ENCODE peak calls at places on chromosome 19, in four cellular contexts. Y is gastrocnemius medialis, S is transverse colon, I is adrenal gland. T is an unnamed sample.

GRCh38 chr19:6963937-6964336 is 57.3 kb downstream of the MBD3L2B start:
- DNase-seq in Y (no peak), S (no peak), I (no peak), T (no peak)

GRCh38 chr19:23254141-23254910 is 4.1 kb upstream of the ZNF724 start:
- DNase-seq in Y (no peak), S (no peak), I (no peak), T (no peak)

GRCh38 chr19:558770-559439 is 13.5 kb upstream of the BSG start:
- DNase-seq in Y (no peak), S (peak; percentile 47), I (no peak), T (peak; percentile 53)

GRCh38 chr19:703651-704446 is 4.9 kb upstream of the PALM start:
- DNase-seq in Y (peak; percentile 32), S (peak; percentile 84), I (peak; percentile 93), T (peak; percentile 74)

GRCh38 chr19:54420383-54421168 is 5.3 kb downstream of the TTYH1 start:
- DNase-seq in Y (no peak), S (no peak), I (no peak), T (peak; percentile 63)

GRCh38 chr19:7799640-7800355 is 30.2 kb upstream of the EVI5L start:
- DNase-seq in Y (peak; percentile 28), S (peak; percentile 67), I (peak; percentile 81), T (peak; percentile 53)

GRCh38 chr19:49780861-49781260 is 14.1 kb downstream of the AP2A1 start:
- DNase-seq in Y (no peak), S (no peak), I (no peak), T (no peak)

GRCh38 chr19:55289117-55289796 is 5.5 kb downstream of the BRSK1 start:
- DNase-seq in Y (no peak), S (no peak), I (no peak), T (no peak)

GRCh38 chr19:31127132-31127967 is 221.9 kb downstream of the TSHZ3 start:
- DNase-seq in Y (no peak), S (peak; percentile 24), I (no peak), T (no peak)

GRCh38 chr19:9014809-9015208 is 4.6 kb upstream of the MUC16 start:
- DNase-seq in Y (no peak), S (no peak), I (no peak), T (no peak)

GRCh38 chr19:49442793-49443365 is 1.6 kb upstream of the SLC17A7 start:
- DNase-seq in Y (peak; percentile 89), S (peak; percentile 96), I (peak; percentile 93), T (peak; percentile 98)

GRCh38 chr19:36894849-36895383 is 21.2 kb downstream of the ZNF829 start:
- DNase-seq in Y (no peak), S (no peak), I (no peak), T (no peak)

GRCh38 chr19:10861118-10861651 is 10.2 kb upstream of the CARM1 start:
- DNase-seq in Y (no peak), S (peak; percentile 45), I (peak; percentile 73), T (no peak)

GRCh38 chr19:29845576-29846176 is 33.9 kb downstream of the CCNE1 start:
- DNase-seq in Y (no peak), S (peak; percentile 37), I (peak; percentile 44), T (peak; percentile 23)

GRCh38 chr19:9757544-9758501 is 10.7 kb downstream of the ZNF846 start:
- DNase-seq in Y (no peak), S (no peak), I (no peak), T (no peak)

GRCh38 chr19:8158411-8159074 is 9.2 kb upstream of the FBN3 start:
- DNase-seq in Y (no peak), S (peak; percentile 23), I (peak; percentile 69), T (peak; percentile 54)

GRCh38 chr19:55149078-55150003 is at the start of gene TNNT1:
- DNase-seq in Y (peak; percentile 39), S (no peak), I (no peak), T (peak; percentile 61)

GRCh38 chr19:18386543-18387251 is 739 bp downstream of the GDF15 start:
- DNase-seq in Y (no peak), S (peak; percentile 57), I (no peak), T (no peak)

GRCh38 chr19:31562916-31563626 is 213.8 kb upstream of the TSHZ3 start:
- DNase-seq in Y (no peak), S (no peak), I (no peak), T (no peak)

GRCh38 chr19:50147462-50148423 is 15.3 kb downstream of the IZUMO2 start:
- DNase-seq in Y (peak; percentile 76), S (peak; percentile 86), I (peak; percentile 92), T (peak; percentile 91)

GRCh38 chr19:7497292-7497691 is 8.5 kb upstream of the PEX11G start:
- DNase-seq in Y (no peak), S (no peak), I (no peak), T (no peak)

GRCh38 chr19:33688657-33688992 is 66.9 kb downstream of the CHST8 start:
- DNase-seq in Y (no peak), S (no peak), I (no peak), T (peak; percentile 44)

GRCh38 chr19:55703790-55704215 is 28.8 kb downstream of the EPN1 start:
- DNase-seq in Y (no peak), S (peak; percentile 69), I (peak; percentile 50), T (no peak)

GRCh38 chr19:7642295-7643046 is 5.6 kb downstream of the STXBP2 start:
- DNase-seq in Y (no peak), S (no peak), I (no peak), T (no peak)

GRCh38 chr19:53906211-53907192 is 2.6 kb upstream of the CACNG7 start:
- DNase-seq in Y (no peak), S (peak; percentile 36), I (peak; percentile 32), T (peak; percentile 77)

GRCh38 chr19:35045667-35046300 is 4.3 kb downstream of the HPN start:
- DNase-seq in Y (no peak), S (no peak), I (peak; percentile 51), T (peak; percentile 32)

GRCh38 chr19:58409010-58409790 is 751 bp downstream of the ZNF584 start:
- DNase-seq in Y (no peak), S (no peak), I (peak; percentile 40), T (no peak)

GRCh38 chr19:38617764-38618589 is at the start of gene MAP4K1:
- DNase-seq in Y (no peak), S (peak; percentile 78), I (no peak), T (peak; percentile 57)

GRCh38 chr19:53985863-53986262 is 5.6 kb upstream of the CACNG6 start:
- DNase-seq in Y (no peak), S (no peak), I (no peak), T (no peak)

GRCh38 chr19:3184847-3185481 is 766 bp upstream of the NCLN start:
- DNase-seq in Y (peak; percentile 63), S (peak; percentile 73), I (peak; percentile 77), T (peak; percentile 88)

GRCh38 chr19:12933287-12934072 is at the start of gene FARSA:
- DNase-seq in Y (peak; percentile 94), S (peak; percentile 93), I (peak; percentile 95), T (peak; percentile 93)
- TF ChIP-seq POLR2A in Y (peak; percentile 36), S (peak; percentile 77), I (peak; percentile 73), T (no peak)

DNA sequence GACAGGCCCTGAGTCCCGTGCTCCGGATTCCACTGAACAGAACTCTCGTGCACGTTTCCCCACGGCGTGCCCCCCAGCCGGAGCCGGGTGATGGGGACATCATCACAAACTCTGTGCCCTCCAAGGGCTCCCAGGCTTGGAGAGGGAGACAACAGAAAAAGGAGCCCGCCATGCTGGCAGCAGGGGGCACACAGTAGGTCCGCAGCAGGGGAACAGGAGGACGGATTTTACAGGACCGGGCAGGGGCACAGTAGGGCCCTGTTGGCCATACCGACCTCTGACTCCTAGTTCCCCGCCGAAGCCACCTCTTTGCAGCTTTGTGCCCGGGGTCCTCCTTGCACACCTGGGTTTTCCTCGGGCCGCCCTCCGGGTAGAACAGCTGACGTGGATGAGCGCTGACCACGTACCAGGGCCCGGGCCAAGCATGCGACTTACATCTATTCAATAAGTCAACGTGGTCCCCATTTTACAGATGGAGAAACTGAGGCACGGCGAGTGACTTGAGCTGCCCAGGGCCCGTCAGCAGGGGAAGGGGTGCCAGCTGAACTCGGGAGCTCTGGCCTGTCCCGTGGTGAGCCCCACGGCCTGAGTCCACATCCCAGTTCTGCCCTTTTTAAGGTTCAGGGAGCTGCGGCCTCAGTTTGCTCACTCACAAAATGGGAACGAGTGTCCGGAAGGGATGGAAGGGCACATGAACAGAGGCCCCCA is 10.2 kb upstream of the ONECUT3 start:
- DNase-seq in Y (no peak), S (no peak), I (no peak), T (no peak)
- TF ChIP-seq POLR2A in Y (no peak), S (no peak), I (no peak), T (no peak)

GRCh38 chr19:15937771-15938170 is 3.4 kb upstream of the CYP4F11 start:
- DNase-seq in Y (no peak), S (no peak), I (no peak), T (no peak)

GRCh38 chr19:15936173-15936572 is 1.8 kb upstream of the CYP4F11 start:
- DNase-seq in Y (no peak), S (no peak), I (no peak), T (no peak)

GRCh38 chr19:15935167-15935702 is 906 bp upstream of the CYP4F11 start:
- DNase-seq in Y (no peak), S (peak; percentile 13), I (peak; percentile 32), T (no peak)

GRCh38 chr19:15936950-15937349 is 2.6 kb upstream of the CYP4F11 start:
- DNase-seq in Y (no peak), S (no peak), I (no peak), T (no peak)

DNA sequence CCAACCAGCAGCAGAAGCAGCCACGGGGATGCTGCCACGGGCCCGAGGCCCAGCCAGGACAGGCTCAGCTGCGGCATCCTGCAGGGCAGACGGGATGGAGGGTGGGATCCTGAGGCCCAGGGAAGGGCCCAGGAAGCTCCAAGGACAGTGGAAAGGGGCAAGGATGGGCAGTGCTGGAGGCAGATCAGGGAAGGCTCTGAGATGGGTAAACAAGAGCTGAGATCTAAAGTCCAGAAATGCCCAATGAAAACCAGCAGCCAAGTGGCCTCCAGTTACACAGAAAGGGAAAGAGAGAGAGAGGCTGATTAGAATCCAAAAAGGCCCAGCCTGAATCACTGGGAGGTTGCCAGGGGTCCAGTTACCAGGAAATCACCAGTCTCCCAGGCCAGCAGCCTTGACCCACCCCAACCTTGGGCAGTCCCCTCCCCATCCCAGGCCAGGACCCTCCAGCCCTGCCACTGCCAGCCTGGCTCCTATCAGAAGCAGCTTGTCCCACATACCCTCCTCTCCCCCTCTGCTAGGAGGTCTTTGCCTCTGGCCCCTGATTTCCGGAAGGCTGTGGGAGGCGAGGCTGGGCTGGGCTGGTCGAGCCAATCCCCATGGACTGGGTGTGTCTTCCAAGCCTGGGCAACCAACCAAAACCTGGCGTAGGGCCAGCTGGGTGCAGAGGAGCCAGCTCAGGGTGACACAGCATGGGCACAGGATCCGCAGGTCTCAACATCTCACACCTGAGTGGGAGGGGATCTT is at the start of gene CYP4F11:
- DNase-seq in Y (peak; percentile 14), S (peak; percentile 95), I (peak; percentile 94), T (peak; percentile 22)
- TF ChIP-seq POLR2A in Y (no peak), S (peak; percentile 25), I (no peak), T (no peak)

DNA sequence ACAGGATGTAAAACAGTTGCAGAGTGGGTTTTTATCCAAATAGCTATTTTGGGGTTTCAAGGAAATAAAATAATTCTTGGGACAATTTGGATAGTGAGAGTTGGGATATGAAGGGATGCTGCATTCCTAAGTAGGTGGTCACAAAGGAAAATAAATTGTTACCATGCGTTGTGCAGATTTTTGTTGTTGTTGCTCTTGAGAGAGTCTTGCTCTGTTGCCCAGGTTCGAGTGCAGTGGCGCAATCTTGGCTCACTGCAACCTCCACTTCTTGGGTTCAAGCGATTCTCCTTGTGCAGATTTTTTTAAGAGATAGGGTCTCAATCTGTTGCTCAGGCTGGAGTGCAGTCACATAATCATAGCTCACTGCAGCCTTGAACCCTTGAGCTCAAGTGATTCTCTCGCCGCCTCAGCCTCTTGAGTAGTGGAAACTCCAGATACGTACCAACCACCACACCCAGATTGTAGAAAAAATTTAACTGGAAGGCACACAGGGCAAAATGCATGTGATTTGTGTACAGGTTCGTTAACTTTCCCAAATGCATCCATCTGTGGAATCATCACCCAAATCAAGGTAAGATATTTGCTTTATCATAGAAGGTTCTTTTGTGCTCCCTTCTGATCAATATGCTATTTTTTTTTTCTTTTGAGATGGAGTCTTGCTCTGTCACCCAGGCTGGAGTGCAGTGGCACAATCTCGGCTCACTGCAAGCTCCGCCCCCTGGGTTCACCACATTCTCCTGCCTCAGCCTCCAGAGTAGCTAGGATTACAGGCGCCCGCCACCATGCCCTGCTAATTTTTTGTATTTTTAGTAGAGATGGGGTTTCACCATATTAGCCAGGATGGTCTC is 16.0 kb downstream of the SLC1A5 start:
- DNase-seq in Y (no peak), S (no peak), I (no peak), T (no peak)
- TF ChIP-seq POLR2A in Y (no peak), S (no peak), I (no peak), T (no peak)

T was measured in heart left ventricle.